ENCODE peak calls at places on chromosome 9, in four cellular contexts. R is HepG2, A is H1, C is K562. Q is an unnamed sample.
A peak's percentile ranks its signal among the peaks of the same experiment; 100 is the strongest.

GRCh38 chr9:34564617-34565016 is 24.9 kb downstream of the CNTFR start:
- DNase-seq in R (no peak), A (no peak), C (no peak), Q (no peak)

GRCh38 chr9:111601237-111602018 is 2.0 kb upstream of the PTGR1 start:
- DNase-seq in R (peak; percentile 70), A (no peak), C (peak; percentile 15), Q (peak; percentile 97)

GRCh38 chr9:74120061-74120460 is 377.1 kb upstream of the RORB start:
- DNase-seq in R (no peak), A (no peak), C (no peak), Q (no peak)

GRCh38 chr9:19948021-19948420 is 159.2 kb upstream of the SLC24A2 start:
- DNase-seq in R (no peak), A (no peak), C (no peak), Q (no peak)

GRCh38 chr9:103802068-103802467 is 292.0 kb upstream of the SMC2 start:
- DNase-seq in R (no peak), A (no peak), C (no peak), Q (no peak)

GRCh38 chr9:126773004-126773607 is 31.7 kb upstream of the ZBTB43 start:
- DNase-seq in R (peak; percentile 32), A (peak; percentile 70), C (peak; percentile 52), Q (no peak)

GRCh38 chr9:78676009-78676408 is 379.1 kb downstream of the PSAT1 start:
- DNase-seq in R (no peak), A (no peak), C (no peak), Q (no peak)

GRCh38 chr9:96169901-96170300 is 132.1 kb downstream of the HSD17B3 start:
- DNase-seq in R (no peak), A (no peak), C (no peak), Q (no peak)

GRCh38 chr9:31137850-31138160 is 1246.6 kb upstream of the ACO1 start:
- DNase-seq in R (no peak), A (no peak), C (no peak), Q (no peak)

GRCh38 chr9:122315534-122315933 is 50.9 kb downstream of the MRRF start:
- DNase-seq in R (no peak), A (no peak), C (no peak), Q (no peak)

GRCh38 chr9:132027752-132028666 is 51.7 kb downstream of the MED27 start:
- DNase-seq in R (no peak), A (no peak), C (no peak), Q (no peak)

GRCh38 chr9:38700695-38701094 is 19.2 kb downstream of the FAM240B start:
- DNase-seq in R (no peak), A (no peak), C (no peak), Q (no peak)

GRCh38 chr9:133802256-133802655 is 64.1 kb upstream of the SARDH start:
- DNase-seq in R (no peak), A (no peak), C (no peak), Q (no peak)

GRCh38 chr9:81687521-81688261 is 1.7 kb downstream of the TLE1 start:
- DNase-seq in R (peak; percentile 40), A (peak; percentile 85), C (no peak), Q (peak; percentile 69)

GRCh38 chr9:89174291-89174690 is 4.3 kb downstream of the SHC3 start:
- DNase-seq in R (no peak), A (no peak), C (no peak), Q (no peak)

GRCh38 chr9:87910821-87911220 is 6.9 kb upstream of the SPATA31C1 start:
- DNase-seq in R (no peak), A (no peak), C (no peak), Q (no peak)

GRCh38 chr9:77450093-77450475 is 198.0 kb downstream of the GNA14 start:
- DNase-seq in R (no peak), A (no peak), C (no peak), Q (no peak)

DNA sequence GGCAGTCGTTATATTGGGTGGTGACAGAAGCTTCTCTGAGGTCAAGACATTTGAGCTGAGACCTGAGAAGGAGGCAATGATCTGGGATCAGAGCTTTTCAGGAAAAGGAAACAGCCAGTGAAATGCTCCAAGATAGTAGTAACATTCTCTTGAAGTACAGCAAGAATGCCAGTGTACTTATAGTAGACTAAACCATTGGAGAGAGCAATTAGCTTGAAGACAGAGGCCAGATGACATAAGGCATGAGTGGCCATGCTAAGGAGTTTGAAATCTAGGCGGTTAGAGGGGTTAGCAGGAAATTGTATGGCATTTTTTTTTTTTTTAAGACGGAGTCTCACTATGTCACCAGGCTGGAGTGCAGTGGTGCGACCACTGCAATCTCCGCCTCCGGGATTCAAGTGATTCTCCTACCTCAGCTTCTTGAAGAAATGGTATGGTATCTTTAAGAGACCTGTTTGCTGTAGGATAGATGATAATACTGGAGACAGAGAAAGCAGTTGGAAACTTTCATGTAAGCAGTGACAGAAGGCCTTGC is 482.3 kb upstream of the PAPPA start:
- DNase-seq in R (no peak), A (no peak), C (no peak), Q (no peak)
- TF ChIP-seq JUN in R (no peak), A (no peak), C (no peak), Q (no peak)

GRCh38 chr9:128026255-128027165 is 40.6 kb downstream of the NAIF1 start:
- DNase-seq in R (no peak), A (no peak), C (no peak), Q (peak; percentile 11)
- H2AFZ ChIP-seq in R (no peak overlapping the region), A (no peak overlapping the region), C (peak overlapping the region; percentile 59), Q (peak overlapping the region; percentile 35)

DNA sequence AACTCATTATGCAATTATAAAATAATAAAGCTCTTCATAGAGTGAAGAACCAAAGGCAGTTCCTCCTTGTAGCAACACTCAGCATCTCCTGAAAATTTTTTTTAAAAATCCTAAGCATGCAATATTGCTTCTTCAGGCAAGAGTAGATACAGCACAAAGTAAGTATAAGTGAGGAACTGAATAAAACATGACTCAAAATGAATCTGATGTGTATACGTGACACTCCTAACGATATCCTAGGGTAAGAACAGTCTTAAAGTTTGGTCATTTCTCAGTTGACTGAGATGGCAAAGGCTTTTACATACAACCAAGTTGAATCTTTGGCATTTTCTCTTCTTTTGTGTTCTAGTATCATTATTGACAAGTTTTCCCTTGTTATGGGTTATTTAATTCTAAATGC is 41.1 kb upstream of the AOPEP start:
- DNase-seq in R (no peak), A (no peak), C (no peak), Q (no peak)
- TF ChIP-seq CTCF in R (no peak), A (no peak), C (no peak), Q (no peak)

DNA sequence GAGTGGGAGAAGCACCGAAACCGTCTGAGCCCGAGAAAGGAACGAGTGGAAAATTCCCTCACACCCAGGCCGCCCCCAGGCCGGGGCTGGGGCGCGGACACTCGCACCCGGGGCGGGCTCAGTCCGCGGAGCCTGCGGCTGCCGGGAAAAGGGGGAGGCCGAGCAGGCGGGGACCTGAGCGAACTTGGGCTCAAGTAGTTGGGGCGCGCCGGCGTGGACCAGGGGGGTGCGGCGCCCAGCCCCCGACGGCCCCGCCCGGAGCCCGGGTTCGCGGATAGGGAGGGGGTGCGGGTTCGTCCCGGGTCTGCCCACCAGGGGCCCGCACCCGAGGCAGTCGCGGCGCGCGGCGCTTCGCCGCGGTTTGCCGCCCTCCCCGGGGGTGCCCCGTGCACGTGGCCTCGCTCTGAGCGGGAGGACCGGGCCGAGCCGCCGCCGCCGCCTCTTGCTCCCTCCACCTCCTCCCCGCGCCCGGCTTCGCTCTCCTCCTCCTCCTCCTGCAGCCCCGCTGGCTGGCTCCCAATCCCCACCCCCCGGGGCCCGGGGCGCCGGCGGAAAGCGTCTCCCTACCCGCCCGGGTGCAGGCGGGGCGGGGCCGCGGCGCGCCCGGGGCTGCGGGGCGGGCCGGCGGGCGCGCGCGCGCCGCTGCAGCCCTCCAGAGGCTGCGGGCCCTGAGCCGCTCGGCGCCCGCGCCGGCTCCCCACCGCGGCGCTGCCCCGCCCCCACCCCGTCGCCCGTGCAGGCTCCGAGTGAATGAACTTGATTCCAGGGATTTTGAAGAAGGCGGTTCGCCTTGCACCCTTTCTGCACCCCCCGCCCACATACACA is 1.2 kb upstream of the NFIB start:
- DNase-seq in R (peak; percentile 38), A (peak; percentile 84), C (peak; percentile 77), Q (peak; percentile 67)
- TF ChIP-seq JUN in R (no peak), A (no peak), C (no peak), Q (no peak)

GRCh38 chr9:35757527-35758275 is 3.6 kb upstream of the MSMP start:
- DNase-seq in R (peak; percentile 35), A (no peak), C (peak; percentile 41), Q (peak; percentile 54)
- H2AFZ ChIP-seq in R (no peak overlapping the region), A (peak overlapping the region; percentile 54), C (peak overlapping the region; percentile 91), Q (no peak overlapping the region)

DNA sequence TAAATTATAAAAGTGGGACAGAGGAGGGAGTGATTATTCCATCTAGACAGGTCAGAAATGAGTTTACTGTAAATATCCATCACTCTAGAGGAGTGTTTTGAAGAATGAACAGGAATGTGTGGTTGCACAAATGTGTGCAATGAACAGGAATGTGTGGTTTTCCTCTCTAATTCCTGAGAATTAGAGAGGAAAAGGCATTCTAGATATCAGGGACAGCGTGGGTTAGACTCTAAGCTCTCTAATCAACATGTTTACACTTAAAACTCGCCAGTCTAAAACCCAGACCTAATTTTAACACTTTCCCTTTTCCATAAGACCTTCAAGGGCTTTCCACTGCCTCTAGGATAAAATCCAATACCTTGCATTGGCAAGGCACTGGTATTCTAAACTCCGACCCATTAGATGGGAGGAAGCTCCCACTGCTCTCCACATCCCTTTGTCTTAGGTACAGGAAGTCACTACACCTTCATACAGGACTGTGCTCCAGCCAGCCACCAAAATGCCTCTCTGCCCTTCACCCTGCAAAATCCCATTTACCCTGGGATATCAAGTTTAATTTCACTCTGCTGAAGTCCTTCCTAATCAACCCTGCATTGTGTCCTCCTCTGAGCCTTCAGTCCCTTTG is 67.9 kb downstream of the NFIB start:
- DNase-seq in R (no peak), A (no peak), C (no peak), Q (peak; percentile 43)
- TF ChIP-seq CTCF in R (no peak), A (no peak), C (no peak), Q (no peak)

GRCh38 chr9:138104251-138105122 is 226.9 kb downstream of the CACNA1B start:
- DNase-seq in R (no peak), A (no peak), C (peak; percentile 1), Q (no peak)
- TF ChIP-seq JUN in R (no peak), A (no peak), C (no peak), Q (no peak)

GRCh38 chr9:91776409-91777365 is 173.3 kb downstream of the ROR2 start:
- DNase-seq in R (no peak), A (no peak), C (no peak), Q (no peak)

GRCh38 chr9:91778031-91778430 is 172.0 kb downstream of the ROR2 start:
- DNase-seq in R (no peak), A (no peak), C (no peak), Q (no peak)

GRCh38 chr9:91777437-91777836 is 172.6 kb downstream of the ROR2 start:
- DNase-seq in R (no peak), A (no peak), C (no peak), Q (no peak)

GRCh38 chr9:91775011-91775707 is 174.9 kb downstream of the ROR2 start:
- DNase-seq in R (peak; percentile 43), A (peak; percentile 87), C (peak; percentile 74), Q (peak; percentile 36)

GRCh38 chr9:91775708-91776028 is 174.4 kb downstream of the ROR2 start:
- DNase-seq in R (no peak), A (no peak), C (no peak), Q (no peak)
- H2AFZ ChIP-seq in R (no peak overlapping the region), A (no peak overlapping the region), C (no peak overlapping the region), Q (no peak overlapping the region)